ENCODE peak calls at places on chromosome 17, in five cellular contexts. M, U, F, K and N are unnamed samples. For H3K27me3, the result is how much of the 10 kb centered on the place peaks cover.

GRCh38 chr17:19768046-19768782 is 20.1 kb upstream of the ALDH3A1 start:
- DNase-seq in M (no peak), U (no peak), F (no peak), K (no peak), N (no peak)

GRCh38 chr17:78174332-78174869 is 6.0 kb downstream of the SYNGR2 start:
- DNase-seq in M (peak), U (peak), F (peak), K (peak), N (no peak)

GRCh38 chr17:75004371-75004770 is 8.1 kb upstream of the MRPL58 start:
- DNase-seq in M (no peak), U (no peak), F (no peak), K (no peak), N (no peak)

GRCh38 chr17:34081269-34081668 is 173.8 kb upstream of the CCL2 start:
- DNase-seq in M (no peak), U (no peak), F (no peak), K (no peak), N (no peak)

GRCh38 chr17:66675991-66676371 is 158.9 kb upstream of the CACNG5 start:
- DNase-seq in M (peak), U (peak), F (no peak), K (peak), N (no peak)

GRCh38 chr17:67477687-67478086 is 100.6 kb downstream of the PITPNC1 start:
- DNase-seq in M (no peak), U (no peak), F (no peak), K (no peak), N (peak)

GRCh38 chr17:3959295-3959899 is 4.8 kb downstream of the ATP2A3 start:
- DNase-seq in M (no peak), U (no peak), F (peak), K (no peak), N (no peak)

GRCh38 chr17:81436294-81436849 is 41.1 kb downstream of the BAHCC1 start:
- DNase-seq in M (peak), U (no peak), F (peak), K (no peak), N (no peak)

GRCh38 chr17:72104164-72104862 is 16.5 kb upstream of the SOX9 start:
- DNase-seq in M (no peak), U (peak), F (no peak), K (no peak), N (no peak)

GRCh38 chr17:2251098-2251497 is 52.5 kb downstream of the SMG6 start:
- DNase-seq in M (no peak), U (no peak), F (no peak), K (no peak), N (no peak)

GRCh38 chr17:73644145-73645049 is at the start of gene SDK2:
- DNase-seq in M (no peak), U (peak), F (peak), K (peak), N (no peak)

GRCh38 chr17:19979917-19980770 is 2.5 kb upstream of the AKAP10 start:
- DNase-seq in M (peak), U (peak), F (peak), K (peak), N (no peak)

GRCh38 chr17:77829871-77830799 is 128.4 kb upstream of the TNRC6C start:
- DNase-seq in M (peak), U (no peak), F (no peak), K (peak), N (no peak)

GRCh38 chr17:39776267-39776666 is 38.5 kb downstream of the GRB7 start:
- DNase-seq in M (no peak), U (no peak), F (no peak), K (no peak), N (no peak)

GRCh38 chr17:44278006-44278405 is 10.1 kb upstream of the SLC4A1 start:
- DNase-seq in M (no peak), U (no peak), F (no peak), K (no peak), N (no peak)

GRCh38 chr17:68011199-68011665 is 15.0 kb upstream of the C17orf58 start:
- DNase-seq in M (peak), U (peak), F (peak), K (peak), N (no peak)

GRCh38 chr17:76791053-76791980 is 53.4 kb downstream of the MFSD11 start:
- DNase-seq in M (no peak), U (no peak), F (no peak), K (no peak), N (peak)

GRCh38 chr17:76797441-76797840 is 59.5 kb downstream of the MFSD11 start:
- DNase-seq in M (no peak), U (no peak), F (no peak), K (no peak), N (no peak)

GRCh38 chr17:76792348-76792747 is 54.4 kb downstream of the MFSD11 start:
- DNase-seq in M (no peak), U (no peak), F (no peak), K (no peak), N (no peak)

GRCh38 chr17:76796081-76796480 is 58.2 kb downstream of the MFSD11 start:
- DNase-seq in M (no peak), U (no peak), F (no peak), K (no peak), N (no peak)

DNA sequence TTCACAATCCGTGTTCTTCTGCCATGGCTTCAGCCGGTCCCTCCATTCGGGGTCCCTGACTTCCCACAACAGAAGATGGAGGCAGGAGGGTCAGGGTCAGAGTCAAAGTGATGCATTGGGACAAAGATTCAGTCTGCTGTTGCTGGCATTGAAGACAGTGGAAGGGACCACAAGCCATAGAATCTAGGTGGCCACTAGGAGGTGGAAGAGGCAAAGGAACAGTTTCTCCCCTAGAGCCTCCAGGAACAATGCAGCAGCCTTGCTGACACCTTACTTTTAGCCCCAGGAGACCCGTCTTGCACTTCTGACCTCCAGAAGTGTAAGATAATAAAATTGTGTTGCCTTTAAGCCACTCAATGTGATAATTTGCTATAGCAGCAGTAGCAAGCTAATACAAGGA is 55.9 kb downstream of the MFSD11 start:
- DNase-seq in M (no peak), U (no peak), F (no peak), K (no peak), N (no peak)
- TF ChIP-seq CTCF in M (no peak), U (no peak), F (no peak), K (no peak), N (peak)

GRCh38 chr17:49546546-49547535 is 28.8 kb upstream of the NXPH3 start:
- DNase-seq in M (no peak), U (no peak), F (no peak), K (no peak), N (no peak)
- H3K27me3 ChIP-seq in M (under half), U (under half), F (under half), K (under half), N (under half)

GRCh38 chr17:43044024-43044423 is 19.0 kb downstream of the RND2 start:
- DNase-seq in M (no peak), U (no peak), F (no peak), K (no peak), N (no peak)

GRCh38 chr17:43039646-43040045 is 14.6 kb downstream of the RND2 start:
- DNase-seq in M (no peak), U (no peak), F (no peak), K (no peak), N (no peak)

GRCh38 chr17:43042025-43042424 is 17.0 kb downstream of the RND2 start:
- DNase-seq in M (no peak), U (no peak), F (no peak), K (no peak), N (no peak)

GRCh38 chr17:43043306-43043705 is 18.3 kb downstream of the RND2 start:
- DNase-seq in M (no peak), U (no peak), F (no peak), K (no peak), N (no peak)

GRCh38 chr17:43040655-43041054 is 15.6 kb downstream of the RND2 start:
- DNase-seq in M (no peak), U (no peak), F (no peak), K (no peak), N (no peak)
- H3K27ac ChIP-seq in M (no peak), U (no peak), F (no peak), K (no peak), N (no peak)

GRCh38 chr17:7440823-7441174 is 1.5 kb downstream of the FGF11 start:
- DNase-seq in M (peak), U (peak), F (no peak), K (no peak), N (no peak)
- TF ChIP-seq CTCF in M (no peak), U (no peak), F (no peak), K (no peak), N (no peak)

GRCh38 chr17:61399131-61400057 is at the start of gene TBX2:
- DNase-seq in M (no peak), U (peak), F (peak), K (peak), N (no peak)
- H3K27me3 ChIP-seq in M (half or more), U (under half), F (half or more), K (half or more), N (half or more)

DNA sequence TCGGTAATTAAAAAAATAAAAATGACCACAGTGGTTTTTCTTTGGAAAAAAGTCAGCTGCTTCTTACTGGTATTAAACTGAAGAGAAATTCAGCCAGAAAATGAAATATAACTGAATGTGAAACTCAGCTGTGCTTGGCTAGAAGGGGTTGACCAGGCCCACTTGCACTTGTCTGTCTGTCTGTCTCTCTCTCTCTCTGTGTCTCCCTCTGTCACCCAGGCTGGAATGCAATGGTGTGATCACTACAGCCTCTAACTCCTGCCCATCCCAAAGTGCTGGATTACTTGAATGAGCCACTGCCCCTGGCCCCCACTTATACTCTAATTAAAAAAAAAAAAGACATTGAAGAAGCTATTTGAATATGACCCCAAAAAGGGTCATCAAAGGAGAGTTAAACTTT is 17.3 kb upstream of the AKAP1 start:
- DNase-seq in M (no peak), U (no peak), F (no peak), K (no peak), N (no peak)
- H3K27ac ChIP-seq in M (no peak), U (peak), F (no peak), K (no peak), N (no peak)

DNA sequence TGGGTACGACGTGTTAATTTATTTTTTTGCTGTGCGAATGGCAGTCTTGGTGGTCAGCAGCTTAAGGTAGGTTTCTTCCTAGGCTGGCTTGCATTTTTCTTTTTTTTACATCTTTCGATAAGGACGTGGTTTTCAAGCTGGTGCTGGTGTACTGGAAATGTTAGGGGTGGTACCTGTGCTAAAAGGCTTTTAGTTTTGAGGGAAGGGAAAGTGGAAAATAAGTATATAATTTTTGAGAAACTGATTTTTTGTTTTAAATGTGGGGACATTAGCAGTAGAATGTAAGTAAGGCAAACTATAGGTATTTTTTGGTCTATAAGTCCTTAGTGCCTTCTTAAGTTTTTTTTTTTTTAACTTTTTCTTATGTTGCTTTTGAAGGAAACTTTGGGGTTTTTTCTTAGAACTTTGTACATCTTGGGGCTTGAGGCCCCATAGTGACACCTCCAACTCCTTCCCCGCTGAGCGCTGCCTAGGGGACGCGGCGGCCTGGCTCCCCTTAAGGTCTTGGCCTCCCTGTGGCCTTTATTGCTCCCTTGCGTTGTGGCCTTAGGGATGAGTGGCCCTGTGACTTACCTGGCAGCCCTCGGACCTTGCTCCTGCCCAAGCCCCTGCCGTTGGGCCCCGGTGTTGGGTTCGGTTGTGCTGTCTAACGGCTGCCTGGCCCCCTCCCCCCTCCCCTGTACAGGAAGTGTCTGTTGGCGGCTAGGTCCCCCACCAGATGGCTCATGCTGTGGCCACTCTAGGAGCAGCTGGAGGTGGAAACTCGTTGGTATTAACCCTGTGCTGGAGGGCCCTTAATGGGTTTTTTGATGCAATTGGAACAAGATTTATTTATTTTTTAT is 88.0 kb upstream of the RPRML start:
- DNase-seq in M (peak), U (peak), F (peak), K (peak), N (peak)
- TF ChIP-seq CTCF in M (no peak), U (no peak), F (no peak), K (no peak), N (peak)

DNA sequence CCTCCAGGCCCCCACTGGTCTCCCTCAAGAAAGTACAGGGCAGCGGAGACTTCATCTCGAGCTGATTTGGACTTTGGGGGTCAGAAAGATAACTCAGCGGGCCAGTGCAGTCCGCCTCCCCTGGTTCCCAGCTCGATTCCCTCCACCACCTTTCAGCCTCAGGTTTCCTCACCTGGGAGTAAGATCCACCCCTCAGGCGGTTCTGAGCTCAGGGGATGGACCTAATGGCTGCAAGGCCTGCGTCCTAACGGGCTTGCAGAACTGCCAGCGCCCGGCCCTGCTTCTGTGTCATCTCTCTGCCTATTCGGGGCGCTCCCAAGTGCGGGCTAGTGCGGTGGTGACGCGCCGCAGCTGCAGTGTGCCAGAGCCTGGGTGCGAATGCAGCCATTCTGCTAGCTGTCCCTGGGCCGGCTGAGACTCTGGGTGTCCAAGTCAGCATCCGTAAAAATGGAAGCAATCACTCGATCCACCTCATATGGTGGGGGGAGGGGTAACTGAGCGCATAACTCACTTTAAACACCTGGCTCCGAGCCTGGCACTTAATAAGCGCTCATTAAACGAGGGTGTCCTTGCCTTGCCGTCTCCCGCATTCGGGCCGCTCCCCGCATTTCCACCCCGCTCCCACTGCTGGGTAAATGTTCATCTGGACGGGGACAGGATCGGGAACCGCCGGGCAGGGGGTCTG is 129.6 kb upstream of the LHX1 start:
- DNase-seq in M (no peak), U (no peak), F (no peak), K (no peak), N (no peak)
- H3K27me3 ChIP-seq in M (under half), U (under half), F (under half), K (half or more), N (half or more)